ENCODE peak calls at places on chromosomes 2 and 18, in five cellular contexts. M is transverse colon, G is A549, A is tibial nerve, Z is stomach. H is an unnamed sample.

GRCh38 chr2:2823061-2823753 is 492.1 kb upstream of the MYT1L start:
- DNase-seq in M (no peak), G (no peak), A (no peak), Z (no peak), H (no peak)

GRCh38 chr2:96407041-96407918 is 71.7 kb downstream of the NCAPH start:
- DNase-seq in M (peak), G (peak), A (no peak), Z (peak), H (peak)

GRCh38 chr2:227655454-227655853 is 11.2 kb upstream of the SCYGR5 start:
- DNase-seq in M (no peak), G (peak), A (no peak), Z (no peak), H (no peak)

GRCh38 chr2:174753038-174753633 is 11.1 kb downstream of the CHRNA1 start:
- DNase-seq in M (no peak), G (no peak), A (no peak), Z (no peak), H (no peak)

GRCh38 chr18:36179562-36180334 is 7.5 kb upstream of the MOCOS start:
- DNase-seq in M (peak), G (no peak), A (peak), Z (peak), H (peak)

GRCh38 chr2:39593439-39594393 is 72.0 kb upstream of the TMEM178A start:
- DNase-seq in M (no peak), G (peak), A (no peak), Z (peak), H (peak)

GRCh38 chr18:22572321-22572720 is 154.6 kb upstream of the CTAGE1 start:
- DNase-seq in M (no peak), G (no peak), A (no peak), Z (no peak), H (no peak)

GRCh38 chr2:2847131-2847740 is 516.2 kb upstream of the MYT1L start:
- DNase-seq in M (no peak), G (no peak), A (no peak), Z (no peak), H (no peak)

GRCh38 chr2:173872714-173873113 is 92.5 kb downstream of the SP3 start:
- DNase-seq in M (peak), G (no peak), A (no peak), Z (peak), H (no peak)

GRCh38 chr18:27966872-27967271 is 210.1 kb downstream of the CDH2 start:
- DNase-seq in M (no peak), G (no peak), A (no peak), Z (no peak), H (no peak)

GRCh38 chr2:64888591-64889309 is 100.4 kb upstream of the SLC1A4 start:
- DNase-seq in M (no peak), G (peak), A (no peak), Z (peak), H (no peak)

GRCh38 chr2:174974131-174974530 is 31.1 kb downstream of the CHN1 start:
- DNase-seq in M (no peak), G (no peak), A (no peak), Z (no peak), H (no peak)

GRCh38 chr2:31239842-31240198 is 5.9 kb downstream of the EHD3 start:
- DNase-seq in M (no peak), G (no peak), A (no peak), Z (no peak), H (no peak)

GRCh38 chr2:216693414-216694100 is 1.8 kb downstream of the IGFBP5 start:
- DNase-seq in M (no peak), G (peak), A (no peak), Z (no peak), H (no peak)

GRCh38 chr2:55779459-55780421 is 86.1 kb upstream of the PNPT1 start:
- DNase-seq in M (no peak), G (peak), A (no peak), Z (no peak), H (no peak)

GRCh38 chr2:147756103-147756502 is 88.7 kb upstream of the ACVR2A start:
- DNase-seq in M (no peak), G (no peak), A (no peak), Z (no peak), H (no peak)

GRCh38 chr2:86331391-86331790 is 6.0 kb downstream of the REEP1 start:
- DNase-seq in M (no peak), G (no peak), A (no peak), Z (no peak), H (no peak)

GRCh38 chr2:173667415-173667814 is 297.8 kb downstream of the SP3 start:
- DNase-seq in M (no peak), G (no peak), A (no peak), Z (no peak), H (no peak)

GRCh38 chr2:213317929-213318328 is 33.7 kb downstream of the SPAG16 start:
- DNase-seq in M (no peak), G (no peak), A (no peak), Z (no peak), H (no peak)

GRCh38 chr2:9099341-9099751 is 95.9 kb upstream of the MBOAT2 start:
- DNase-seq in M (no peak), G (no peak), A (no peak), Z (no peak), H (no peak)

GRCh38 chr2:100240386-100240785 is 81.9 kb downstream of the LONRF2 start:
- DNase-seq in M (no peak), G (no peak), A (no peak), Z (no peak), H (no peak)

DNA sequence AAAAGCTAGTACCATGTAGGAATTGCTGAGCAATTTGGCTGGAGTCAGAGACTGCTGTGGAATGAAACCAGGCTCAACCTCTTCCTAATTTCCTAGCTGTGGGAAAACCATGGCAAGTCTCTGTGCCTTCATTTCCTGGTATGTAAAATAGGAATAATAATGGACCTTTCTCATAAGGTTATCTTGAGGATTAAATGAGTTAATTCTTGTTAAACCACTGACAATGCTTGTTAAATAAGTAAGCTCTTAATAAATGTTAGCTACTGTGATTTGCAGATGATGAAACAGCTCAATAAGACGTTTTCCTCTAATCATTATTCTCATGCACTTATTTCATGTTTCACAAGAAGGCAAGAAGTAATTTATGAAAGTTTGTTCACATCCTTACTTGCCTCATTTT is 346.7 kb downstream of the RND3 start:
- DNase-seq in M (no peak), G (no peak), A (no peak), Z (no peak), H (no peak)
- H3K4me3 ChIP-seq in M (no peak), G (no peak), A (no peak), Z (no peak), H (no peak)

GRCh38 chr18:30403278-30403677 is 639.3 kb downstream of the DSC3 start:
- DNase-seq in M (no peak), G (no peak), A (no peak), Z (no peak), H (no peak)

GRCh38 chr18:30405038-30405437 is 637.5 kb downstream of the DSC3 start:
- DNase-seq in M (no peak), G (no peak), A (no peak), Z (no peak), H (no peak)

GRCh38 chr18:30409120-30409519 is 633.4 kb downstream of the DSC3 start:
- DNase-seq in M (no peak), G (no peak), A (no peak), Z (no peak), H (no peak)

DNA sequence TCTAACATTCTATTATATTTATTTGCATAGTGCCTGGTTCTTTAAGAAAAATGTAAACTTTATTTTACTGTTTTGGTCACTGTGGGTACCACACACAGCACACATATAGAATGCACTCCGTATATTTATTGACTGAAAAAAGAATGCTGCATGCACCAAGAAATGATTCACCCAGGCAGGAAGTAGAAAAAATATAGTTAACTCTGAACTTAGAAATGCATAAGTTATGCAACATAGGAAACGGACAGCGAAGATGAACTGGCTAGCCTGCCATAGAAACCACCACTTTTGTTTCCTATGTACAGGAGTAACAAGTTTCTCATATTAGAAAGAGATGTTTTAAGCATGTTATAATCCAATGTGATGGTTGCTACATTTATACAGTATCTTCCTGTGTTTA is 635.8 kb downstream of the DSC3 start:
- DNase-seq in M (no peak), G (no peak), A (no peak), Z (no peak), H (no peak)
- TF ChIP-seq POLR2A in M (no peak), G (no peak), A (no peak), Z (no peak), H (no peak)

GRCh38 chr2:168796090-168796577 is 6.3 kb upstream of the NOSTRIN start:
- DNase-seq in M (peak), G (no peak), A (no peak), Z (no peak), H (no peak)

GRCh38 chr2:168798888-168799410 is 3.5 kb upstream of the NOSTRIN start:
- DNase-seq in M (no peak), G (no peak), A (no peak), Z (no peak), H (no peak)

GRCh38 chr2:168798076-168798887 is 4.2 kb upstream of the NOSTRIN start:
- DNase-seq in M (peak), G (no peak), A (no peak), Z (no peak), H (no peak)

GRCh38 chr2:168797286-168797655 is 5.2 kb upstream of the NOSTRIN start:
- DNase-seq in M (no peak), G (no peak), A (no peak), Z (no peak), H (no peak)

GRCh38 chr2:168796583-168797285 is 5.7 kb upstream of the NOSTRIN start:
- DNase-seq in M (no peak), G (no peak), A (no peak), Z (no peak), H (no peak)
- TF ChIP-seq EP300 in M (no peak), G (no peak), A (no peak), Z (no peak), H (no peak)

GRCh38 chr2:137897082-137897481 is 67.2 kb upstream of the HNMT start:
- DNase-seq in M (no peak), G (no peak), A (no peak), Z (no peak), H (no peak)
- H3K4me3 ChIP-seq in M (no peak), G (no peak), A (no peak), Z (no peak), H (no peak)

GRCh38 chr2:20207051-20207450 is 17.9 kb downstream of the SDC1 start:
- DNase-seq in M (peak), G (no peak), A (no peak), Z (no peak), H (no peak)
- TF ChIP-seq POLR2A in M (no peak), G (no peak), A (no peak), Z (no peak), H (no peak)

DNA sequence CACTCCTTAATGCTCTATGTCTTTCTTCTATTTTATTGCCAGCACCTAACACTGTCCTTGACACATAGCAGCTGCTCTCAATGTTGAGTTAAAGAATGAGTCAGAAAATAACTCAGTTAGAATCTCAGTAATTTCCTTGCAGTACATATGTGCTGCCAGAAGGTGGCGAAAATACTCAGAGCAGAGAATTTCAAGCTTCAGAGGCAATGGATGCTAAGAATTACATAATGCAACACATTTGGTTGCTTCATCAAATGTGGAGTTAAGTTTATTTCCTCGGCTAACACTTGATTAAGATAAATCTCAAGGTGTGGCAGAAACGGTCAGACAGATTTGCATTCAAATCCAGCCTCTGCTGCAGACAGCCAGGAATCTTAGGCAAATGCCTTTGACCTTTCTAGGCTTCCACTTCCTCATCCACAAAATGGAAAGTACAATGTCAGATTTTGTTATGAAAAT is 105.6 kb downstream of the VSNL1 start:
- DNase-seq in M (peak), G (peak), A (no peak), Z (peak), H (peak)
- TF ChIP-seq EP300 in M (no peak), G (no peak), A (no peak), Z (no peak), H (no peak)

H was measured in ovary.